ENCODE peak calls at places on chromosomes 11 and 22, in seven cellular contexts. One of them, this sample, is unnamed. For H3K36me3, the result is how much of the 10 kb centered on the place peaks cover.

GRCh38 chr11:19450282-19450681 is 209.5 kb upstream of the E2F8 start:
- DNase-seq in CD4-positive, alpha-beta memory T cell: no peak
- DNase-seq in Peyer's patch: no peak
- DNase-seq in left ventricle myocardium inferior: no peak
- DNase-seq in suprapubic skin: no peak
- DNase-seq in ascending aorta: no peak
- DNase-seq in CD4-positive, CD25-positive, alpha-beta regulatory T cell: no peak
- DNase-seq in this sample: no peak

GRCh38 chr11:8631395-8632110 is 37.5 kb upstream of the STK33 start:
- DNase-seq in left ventricle myocardium inferior: no peak
- DNase-seq in CD4-positive, alpha-beta memory T cell: no peak
- DNase-seq in ascending aorta: no peak
- DNase-seq in suprapubic skin: no peak
- DNase-seq in Peyer's patch: no peak
- DNase-seq in CD4-positive, CD25-positive, alpha-beta regulatory T cell: no peak
- DNase-seq in this sample: no peak

GRCh38 chr22:19761500-19762314 is 1.1 kb downstream of the TBX1 start:
- DNase-seq in CD4-positive, alpha-beta memory T cell: no peak
- DNase-seq in Peyer's patch: no peak
- DNase-seq in suprapubic skin: no peak
- DNase-seq in left ventricle myocardium inferior: no peak
- DNase-seq in CD4-positive, CD25-positive, alpha-beta regulatory T cell: no peak
- DNase-seq in ascending aorta: no peak
- DNase-seq in this sample: no peak

GRCh38 chr22:44181033-44181911 is 547 bp downstream of the PARVG start:
- DNase-seq in Peyer's patch: peak
- DNase-seq in ascending aorta: no peak
- DNase-seq in suprapubic skin: no peak
- DNase-seq in CD4-positive, alpha-beta memory T cell: peak
- DNase-seq in left ventricle myocardium inferior: peak
- DNase-seq in CD4-positive, CD25-positive, alpha-beta regulatory T cell: peak
- DNase-seq in this sample: peak

GRCh38 chr11:47980907-47981621 is 705 bp downstream of the PTPRJ start:
- DNase-seq in left ventricle myocardium inferior: peak
- DNase-seq in CD4-positive, CD25-positive, alpha-beta regulatory T cell: peak
- DNase-seq in ascending aorta: no peak
- DNase-seq in CD4-positive, alpha-beta memory T cell: no peak
- DNase-seq in Peyer's patch: peak
- DNase-seq in suprapubic skin: no peak
- DNase-seq in this sample: no peak

GRCh38 chr11:72228844-72229231 is 4.3 kb downstream of the INPPL1 start:
- DNase-seq in CD4-positive, alpha-beta memory T cell: no peak
- DNase-seq in ascending aorta: no peak
- DNase-seq in left ventricle myocardium inferior: no peak
- DNase-seq in Peyer's patch: peak
- DNase-seq in CD4-positive, CD25-positive, alpha-beta regulatory T cell: no peak
- DNase-seq in suprapubic skin: peak
- DNase-seq in this sample: no peak

GRCh38 chr11:48063424-48063978 is 83.1 kb downstream of the PTPRJ start:
- DNase-seq in suprapubic skin: no peak
- DNase-seq in CD4-positive, alpha-beta memory T cell: no peak
- DNase-seq in Peyer's patch: no peak
- DNase-seq in left ventricle myocardium inferior: no peak
- DNase-seq in ascending aorta: no peak
- DNase-seq in CD4-positive, CD25-positive, alpha-beta regulatory T cell: no peak
- DNase-seq in this sample: no peak

GRCh38 chr11:62976109-62976508 is 8.7 kb downstream of the SLC22A6 start:
- DNase-seq in suprapubic skin: no peak
- DNase-seq in Peyer's patch: no peak
- DNase-seq in ascending aorta: no peak
- DNase-seq in CD4-positive, CD25-positive, alpha-beta regulatory T cell: no peak
- DNase-seq in CD4-positive, alpha-beta memory T cell: no peak
- DNase-seq in left ventricle myocardium inferior: no peak
- DNase-seq in this sample: no peak

GRCh38 chr22:37533995-37534394 is 14.8 kb upstream of the CARD10 start:
- DNase-seq in CD4-positive, CD25-positive, alpha-beta regulatory T cell: no peak
- DNase-seq in Peyer's patch: no peak
- DNase-seq in CD4-positive, alpha-beta memory T cell: no peak
- DNase-seq in left ventricle myocardium inferior: no peak
- DNase-seq in ascending aorta: no peak
- DNase-seq in suprapubic skin: no peak
- DNase-seq in this sample: no peak

GRCh38 chr11:27234043-27234668 is 128.9 kb downstream of the CCDC34 start:
- DNase-seq in left ventricle myocardium inferior: peak
- DNase-seq in suprapubic skin: no peak
- DNase-seq in CD4-positive, alpha-beta memory T cell: no peak
- DNase-seq in Peyer's patch: peak
- DNase-seq in CD4-positive, CD25-positive, alpha-beta regulatory T cell: no peak
- DNase-seq in ascending aorta: no peak
- DNase-seq in this sample: no peak

GRCh38 chr22:47352920-47353700 is 590.7 kb downstream of the TBC1D22A start:
- DNase-seq in suprapubic skin: peak
- DNase-seq in ascending aorta: no peak
- DNase-seq in Peyer's patch: peak
- DNase-seq in left ventricle myocardium inferior: no peak
- DNase-seq in CD4-positive, alpha-beta memory T cell: no peak
- DNase-seq in CD4-positive, CD25-positive, alpha-beta regulatory T cell: no peak
- DNase-seq in this sample: no peak

GRCh38 chr11:77821349-77821851 is 456 bp downstream of the AAMDC start:
- DNase-seq in Peyer's patch: peak
- DNase-seq in CD4-positive, CD25-positive, alpha-beta regulatory T cell: peak
- DNase-seq in suprapubic skin: no peak
- DNase-seq in ascending aorta: no peak
- DNase-seq in left ventricle myocardium inferior: peak
- DNase-seq in CD4-positive, alpha-beta memory T cell: no peak
- DNase-seq in this sample: no peak

GRCh38 chr11:35256296-35256695 is 117.3 kb downstream of the CD44 start:
- DNase-seq in left ventricle myocardium inferior: no peak
- DNase-seq in suprapubic skin: no peak
- DNase-seq in ascending aorta: no peak
- DNase-seq in CD4-positive, CD25-positive, alpha-beta regulatory T cell: no peak
- DNase-seq in CD4-positive, alpha-beta memory T cell: no peak
- DNase-seq in Peyer's patch: no peak
- DNase-seq in this sample: no peak

GRCh38 chr11:73338279-73338678 is 30.2 kb downstream of the ARHGEF17 start:
- DNase-seq in ascending aorta: no peak
- DNase-seq in left ventricle myocardium inferior: no peak
- DNase-seq in CD4-positive, CD25-positive, alpha-beta regulatory T cell: no peak
- DNase-seq in suprapubic skin: no peak
- DNase-seq in Peyer's patch: no peak
- DNase-seq in CD4-positive, alpha-beta memory T cell: no peak
- DNase-seq in this sample: no peak

GRCh38 chr11:102566112-102566511 is 35.6 kb upstream of the MMP7 start:
- DNase-seq in suprapubic skin: no peak
- DNase-seq in ascending aorta: no peak
- DNase-seq in CD4-positive, CD25-positive, alpha-beta regulatory T cell: no peak
- DNase-seq in Peyer's patch: peak
- DNase-seq in CD4-positive, alpha-beta memory T cell: no peak
- DNase-seq in left ventricle myocardium inferior: no peak
- DNase-seq in this sample: no peak

GRCh38 chr22:20957118-20957690 is 9.9 kb upstream of the AIFM3 start:
- DNase-seq in suprapubic skin: no peak
- DNase-seq in CD4-positive, CD25-positive, alpha-beta regulatory T cell: no peak
- DNase-seq in left ventricle myocardium inferior: no peak
- DNase-seq in ascending aorta: no peak
- DNase-seq in Peyer's patch: peak
- DNase-seq in CD4-positive, alpha-beta memory T cell: no peak
- DNase-seq in this sample: no peak

GRCh38 chr22:43262990-43263644 is 76.2 kb upstream of the TTLL12 start:
- DNase-seq in Peyer's patch: peak
- DNase-seq in ascending aorta: no peak
- DNase-seq in left ventricle myocardium inferior: peak
- DNase-seq in CD4-positive, alpha-beta memory T cell: peak
- DNase-seq in CD4-positive, CD25-positive, alpha-beta regulatory T cell: no peak
- DNase-seq in suprapubic skin: no peak
- DNase-seq in this sample: peak

GRCh38 chr11:72239296-72239848 is 4.6 kb downstream of the PHOX2A start:
- DNase-seq in ascending aorta: no peak
- DNase-seq in suprapubic skin: peak
- DNase-seq in CD4-positive, alpha-beta memory T cell: no peak
- DNase-seq in left ventricle myocardium inferior: peak
- DNase-seq in CD4-positive, CD25-positive, alpha-beta regulatory T cell: no peak
- DNase-seq in Peyer's patch: no peak
- DNase-seq in this sample: no peak

GRCh38 chr11:36219996-36220395 is 69.2 kb downstream of the COMMD9 start:
- DNase-seq in CD4-positive, CD25-positive, alpha-beta regulatory T cell: no peak
- DNase-seq in CD4-positive, alpha-beta memory T cell: no peak
- DNase-seq in ascending aorta: no peak
- DNase-seq in Peyer's patch: no peak
- DNase-seq in suprapubic skin: no peak
- DNase-seq in left ventricle myocardium inferior: no peak
- DNase-seq in this sample: no peak

GRCh38 chr22:37589607-37590006 is 9.7 kb upstream of the LGALS2 start:
- DNase-seq in CD4-positive, CD25-positive, alpha-beta regulatory T cell: no peak
- DNase-seq in Peyer's patch: no peak
- DNase-seq in left ventricle myocardium inferior: no peak
- DNase-seq in CD4-positive, alpha-beta memory T cell: no peak
- DNase-seq in suprapubic skin: no peak
- DNase-seq in ascending aorta: no peak
- DNase-seq in this sample: no peak

GRCh38 chr22:25484498-25484897 is 80.0 kb upstream of the GRK3 start:
- DNase-seq in CD4-positive, alpha-beta memory T cell: no peak
- DNase-seq in left ventricle myocardium inferior: no peak
- DNase-seq in Peyer's patch: no peak
- DNase-seq in CD4-positive, CD25-positive, alpha-beta regulatory T cell: no peak
- DNase-seq in ascending aorta: no peak
- DNase-seq in suprapubic skin: no peak
- DNase-seq in this sample: no peak

GRCh38 chr11:23112987-23113886 is 253.0 kb upstream of the CCDC179 start:
- DNase-seq in ascending aorta: no peak
- DNase-seq in CD4-positive, alpha-beta memory T cell: no peak
- DNase-seq in CD4-positive, CD25-positive, alpha-beta regulatory T cell: no peak
- DNase-seq in suprapubic skin: no peak
- DNase-seq in left ventricle myocardium inferior: no peak
- DNase-seq in Peyer's patch: peak
- DNase-seq in this sample: no peak

GRCh38 chr11:9601041-9601875 is 27.8 kb downstream of the WEE1 start:
- DNase-seq in CD4-positive, alpha-beta memory T cell: peak
- DNase-seq in ascending aorta: no peak
- DNase-seq in CD4-positive, CD25-positive, alpha-beta regulatory T cell: peak
- DNase-seq in suprapubic skin: peak
- DNase-seq in left ventricle myocardium inferior: no peak
- DNase-seq in Peyer's patch: peak
- DNase-seq in this sample: peak

GRCh38 chr11:96215094-96215782 is 127.8 kb downstream of the MAML2 start:
- DNase-seq in Peyer's patch: peak
- DNase-seq in ascending aorta: no peak
- DNase-seq in CD4-positive, alpha-beta memory T cell: peak
- DNase-seq in left ventricle myocardium inferior: no peak
- DNase-seq in suprapubic skin: no peak
- DNase-seq in CD4-positive, CD25-positive, alpha-beta regulatory T cell: no peak
- DNase-seq in this sample: no peak

GRCh38 chr11:13970986-13971385 is 8.5 kb downstream of the SPON1 start:
- DNase-seq in Peyer's patch: peak
- DNase-seq in suprapubic skin: no peak
- DNase-seq in CD4-positive, alpha-beta memory T cell: no peak
- DNase-seq in ascending aorta: no peak
- DNase-seq in CD4-positive, CD25-positive, alpha-beta regulatory T cell: no peak
- DNase-seq in left ventricle myocardium inferior: no peak
- DNase-seq in this sample: no peak

GRCh38 chr22:49156662-49157285 is 670.9 kb downstream of the BRD1 start:
- DNase-seq in Peyer's patch: no peak
- DNase-seq in CD4-positive, CD25-positive, alpha-beta regulatory T cell: no peak
- DNase-seq in ascending aorta: no peak
- DNase-seq in left ventricle myocardium inferior: no peak
- DNase-seq in suprapubic skin: peak
- DNase-seq in CD4-positive, alpha-beta memory T cell: no peak
- DNase-seq in this sample: no peak

GRCh38 chr11:209275-210121 is 2.0 kb downstream of the RIC8A start:
- DNase-seq in left ventricle myocardium inferior: no peak
- DNase-seq in CD4-positive, CD25-positive, alpha-beta regulatory T cell: no peak
- DNase-seq in CD4-positive, alpha-beta memory T cell: no peak
- DNase-seq in ascending aorta: no peak
- DNase-seq in Peyer's patch: peak
- DNase-seq in suprapubic skin: peak
- DNase-seq in this sample: no peak
- H3K36me3 ChIP-seq in left ventricle myocardium inferior: half or more
- H3K36me3 ChIP-seq in CD4-positive, CD25-positive, alpha-beta regulatory T cell: half or more
- H3K36me3 ChIP-seq in CD4-positive, alpha-beta memory T cell: half or more
- H3K36me3 ChIP-seq in ascending aorta: half or more
- H3K36me3 ChIP-seq in Peyer's patch: half or more
- H3K36me3 ChIP-seq in suprapubic skin: half or more
- H3K36me3 ChIP-seq in this sample: half or more

DNA sequence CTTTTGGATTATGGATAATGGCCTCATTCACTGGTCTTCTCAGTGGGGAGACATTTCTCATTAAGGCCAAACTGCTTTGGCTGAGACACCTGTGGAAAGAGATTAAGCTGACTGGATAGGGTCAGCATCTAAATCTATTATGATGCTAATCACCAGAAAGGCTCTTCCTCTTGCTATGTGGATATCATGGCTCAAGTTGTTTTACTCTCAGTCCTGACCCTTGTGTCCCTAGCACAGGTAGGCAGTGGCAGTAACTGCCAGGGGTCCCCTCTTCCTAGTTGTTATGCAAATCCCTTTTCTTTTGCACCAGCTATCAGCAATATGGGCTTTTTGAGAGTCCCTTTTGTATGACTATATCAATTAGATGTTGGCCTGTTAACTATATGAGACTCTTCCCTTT is 335.7 kb upstream of the PLET1 start:
- DNase-seq in CD4-positive, CD25-positive, alpha-beta regulatory T cell: no peak
- DNase-seq in ascending aorta: no peak
- DNase-seq in CD4-positive, alpha-beta memory T cell: no peak
- DNase-seq in Peyer's patch: no peak
- DNase-seq in left ventricle myocardium inferior: no peak
- DNase-seq in suprapubic skin: no peak
- DNase-seq in this sample: no peak
- H3K4me3 ChIP-seq in CD4-positive, CD25-positive, alpha-beta regulatory T cell: no peak
- H3K4me3 ChIP-seq in ascending aorta: no peak
- H3K4me3 ChIP-seq in CD4-positive, alpha-beta memory T cell: no peak
- H3K4me3 ChIP-seq in Peyer's patch: no peak
- H3K4me3 ChIP-seq in left ventricle myocardium inferior: no peak
- H3K4me3 ChIP-seq in suprapubic skin: no peak
- H3K4me3 ChIP-seq in this sample: no peak

GRCh38 chr22:41140365-41140957 is 48.1 kb downstream of the EP300 start:
- DNase-seq in suprapubic skin: no peak
- DNase-seq in CD4-positive, CD25-positive, alpha-beta regulatory T cell: no peak
- DNase-seq in left ventricle myocardium inferior: no peak
- DNase-seq in Peyer's patch: no peak
- DNase-seq in CD4-positive, alpha-beta memory T cell: no peak
- DNase-seq in ascending aorta: no peak
- DNase-seq in this sample: no peak
- H3K36me3 ChIP-seq in suprapubic skin: half or more
- H3K36me3 ChIP-seq in CD4-positive, CD25-positive, alpha-beta regulatory T cell: half or more
- H3K36me3 ChIP-seq in left ventricle myocardium inferior: half or more
- H3K36me3 ChIP-seq in Peyer's patch: half or more
- H3K36me3 ChIP-seq in CD4-positive, alpha-beta memory T cell: half or more
- H3K36me3 ChIP-seq in ascending aorta: half or more
- H3K36me3 ChIP-seq in this sample: half or more

GRCh38 chr11:66104057-66104638 is 34.1 kb downstream of the PACS1 start:
- DNase-seq in Peyer's patch: no peak
- DNase-seq in CD4-positive, alpha-beta memory T cell: no peak
- DNase-seq in ascending aorta: no peak
- DNase-seq in suprapubic skin: no peak
- DNase-seq in CD4-positive, CD25-positive, alpha-beta regulatory T cell: no peak
- DNase-seq in left ventricle myocardium inferior: no peak
- DNase-seq in this sample: no peak

GRCh38 chr11:66106786-66107599 is 36.9 kb downstream of the PACS1 start:
- DNase-seq in left ventricle myocardium inferior: no peak
- DNase-seq in Peyer's patch: no peak
- DNase-seq in suprapubic skin: no peak
- DNase-seq in ascending aorta: no peak
- DNase-seq in CD4-positive, CD25-positive, alpha-beta regulatory T cell: no peak
- DNase-seq in CD4-positive, alpha-beta memory T cell: no peak
- DNase-seq in this sample: no peak

GRCh38 chr11:66100272-66101037 is 30.4 kb downstream of the PACS1 start:
- DNase-seq in left ventricle myocardium inferior: peak
- DNase-seq in suprapubic skin: peak
- DNase-seq in Peyer's patch: peak
- DNase-seq in ascending aorta: peak
- DNase-seq in CD4-positive, alpha-beta memory T cell: peak
- DNase-seq in CD4-positive, CD25-positive, alpha-beta regulatory T cell: peak
- DNase-seq in this sample: peak

GRCh38 chr11:66101055-66101454 is 31.0 kb downstream of the PACS1 start:
- DNase-seq in suprapubic skin: no peak
- DNase-seq in ascending aorta: no peak
- DNase-seq in CD4-positive, alpha-beta memory T cell: no peak
- DNase-seq in left ventricle myocardium inferior: no peak
- DNase-seq in Peyer's patch: no peak
- DNase-seq in CD4-positive, CD25-positive, alpha-beta regulatory T cell: no peak
- DNase-seq in this sample: no peak
- H3K4me3 ChIP-seq in suprapubic skin: no peak
- H3K4me3 ChIP-seq in ascending aorta: no peak
- H3K4me3 ChIP-seq in CD4-positive, alpha-beta memory T cell: no peak
- H3K4me3 ChIP-seq in left ventricle myocardium inferior: no peak
- H3K4me3 ChIP-seq in Peyer's patch: no peak
- H3K4me3 ChIP-seq in CD4-positive, CD25-positive, alpha-beta regulatory T cell: peak
- H3K4me3 ChIP-seq in this sample: peak